ENCODE peak calls at places on chromosomes 6 and 20, in nine cellular contexts. K, A, U, W, V, M, L, N and I are unnamed samples.

GRCh38 chr20:1130849-1131248 is 12.4 kb downstream of the PSMF1 start:
- DNase-seq in U (peak), W (no peak), V (no peak), A (peak), L (no peak), M (peak), N (peak), K (no peak), I (no peak)

GRCh38 chr6:68615965-68616364 is 19.1 kb upstream of the ADGRB3 start:
- DNase-seq in U (no peak), K (no peak), A (no peak), M (no peak), L (no peak), V (no peak), W (no peak), N (no peak), I (no peak)

GRCh38 chr6:16741112-16742016 is 19.9 kb downstream of the ATXN1 start:
- DNase-seq in A (no peak), V (no peak), W (no peak), U (no peak), K (no peak), L (no peak), N (no peak), M (no peak), I (no peak)

GRCh38 chr6:53111865-53112264 is 36.8 kb downstream of the GCM1 start:
- DNase-seq in U (no peak), V (no peak), M (no peak), L (no peak), K (no peak), N (no peak), A (no peak), W (no peak), I (no peak)

GRCh38 chr6:88945596-88945995 is 17.8 kb downstream of the RNGTT start:
- DNase-seq in U (no peak), L (no peak), W (no peak), V (no peak), K (no peak), M (no peak), N (no peak), A (no peak), I (no peak)

GRCh38 chr20:49529470-49529869 is 38.5 kb downstream of the PTGIS start:
- DNase-seq in N (no peak), V (no peak), K (no peak), A (no peak), L (no peak), M (no peak), U (peak), W (no peak), I (no peak)

GRCh38 chr6:125285936-125286335 is 15.8 kb downstream of the HDDC2 start:
- DNase-seq in W (no peak), A (no peak), L (no peak), U (no peak), N (no peak), V (no peak), K (no peak), M (no peak), I (no peak)

GRCh38 chr20:4326194-4327065 is 311.1 kb upstream of the RNF24 start:
- DNase-seq in U (no peak), A (no peak), W (peak), K (no peak), L (no peak), V (no peak), M (no peak), N (no peak), I (no peak)

GRCh38 chr20:57959018-57959417 is 249.2 kb upstream of the PMEPA1 start:
- DNase-seq in U (no peak), L (no peak), M (no peak), A (no peak), K (no peak), V (no peak), W (no peak), N (no peak), I (peak)

GRCh38 chr20:53914861-53915458 is 155.4 kb downstream of the BCAS1 start:
- DNase-seq in L (no peak), K (no peak), N (no peak), V (no peak), A (no peak), M (no peak), W (no peak), U (no peak), I (no peak)
- TF ChIP-seq CTCF in L (no peak), K (no peak), N (no peak), V (no peak), A (no peak), M (no peak), W (peak), U (no peak), I (no peak)

DNA sequence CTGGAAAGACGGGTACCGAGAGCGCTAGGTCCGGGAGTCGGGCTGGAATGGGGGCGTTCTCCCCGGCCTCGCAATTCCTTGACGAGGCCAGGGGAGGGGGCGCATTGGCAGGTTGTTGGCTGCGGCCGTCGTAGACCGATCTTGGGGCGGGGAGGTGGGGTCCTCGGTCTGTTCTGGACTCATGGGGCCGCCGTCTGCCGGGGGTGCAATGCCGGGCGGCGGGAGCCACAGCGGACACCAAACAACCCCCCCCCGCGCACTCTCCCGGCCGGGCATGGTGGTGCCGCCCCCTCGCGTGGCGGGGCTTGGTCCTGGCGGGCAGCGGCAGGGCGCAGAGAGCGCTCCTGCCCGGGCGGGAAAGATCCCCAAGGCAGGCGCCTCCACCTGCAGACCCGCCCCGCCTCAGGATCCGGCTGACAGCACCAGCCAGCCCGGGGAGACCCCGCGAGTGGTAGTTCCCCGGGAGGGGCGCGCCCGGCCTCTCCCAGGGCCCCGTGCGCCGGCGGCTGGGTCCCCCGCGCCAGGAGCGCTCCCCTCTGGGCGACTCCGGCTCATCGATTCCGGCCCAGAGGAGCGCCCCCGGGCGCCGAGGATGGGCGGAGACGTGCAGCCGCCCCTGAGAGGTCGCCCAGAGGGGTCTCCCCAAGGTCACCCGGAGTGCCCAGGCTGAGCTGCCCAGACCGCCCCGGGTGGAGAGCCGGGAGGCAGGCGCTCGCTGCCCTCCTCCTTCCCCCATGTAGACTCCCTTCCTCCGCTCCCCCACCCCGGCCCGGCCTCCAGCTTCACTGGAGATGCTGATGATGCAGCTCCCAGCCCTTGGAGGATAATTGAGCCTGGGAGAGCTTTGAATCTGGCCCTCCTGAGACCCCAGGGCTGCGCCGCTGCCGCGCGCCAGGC is 709 bp downstream of the PPP1R16B start:
- DNase-seq in W (peak), L (peak), M (peak), N (no peak), K (peak), V (no peak), A (no peak), U (no peak), I (no peak)
- TF ChIP-seq CTCF in W (no peak), L (peak), M (no peak), N (no peak), K (no peak), V (no peak), A (no peak), U (no peak), I (peak)

DNA sequence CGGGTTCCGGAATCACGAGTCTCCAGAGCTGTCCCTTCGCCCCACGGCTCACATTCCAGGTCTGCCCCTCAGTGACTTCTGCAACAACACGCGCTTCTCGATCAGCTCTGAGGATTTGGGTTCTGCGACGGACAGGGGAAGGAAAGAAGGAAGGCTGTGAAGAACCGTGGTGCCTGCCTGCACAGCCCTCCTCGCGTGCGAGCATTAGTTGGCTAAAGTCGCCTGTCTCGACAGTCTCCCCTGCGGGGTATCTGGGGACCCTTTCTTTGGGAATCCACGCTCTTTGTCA is 23.1 kb downstream of the VPS52 start:
- DNase-seq in M (no peak), W (no peak), V (no peak), K (no peak), N (no peak), L (no peak), U (no peak), A (peak), I (no peak)
- TF ChIP-seq CTCF in M (peak), W (no peak), V (no peak), K (no peak), N (no peak), L (no peak), U (no peak), A (no peak), I (peak)

DNA sequence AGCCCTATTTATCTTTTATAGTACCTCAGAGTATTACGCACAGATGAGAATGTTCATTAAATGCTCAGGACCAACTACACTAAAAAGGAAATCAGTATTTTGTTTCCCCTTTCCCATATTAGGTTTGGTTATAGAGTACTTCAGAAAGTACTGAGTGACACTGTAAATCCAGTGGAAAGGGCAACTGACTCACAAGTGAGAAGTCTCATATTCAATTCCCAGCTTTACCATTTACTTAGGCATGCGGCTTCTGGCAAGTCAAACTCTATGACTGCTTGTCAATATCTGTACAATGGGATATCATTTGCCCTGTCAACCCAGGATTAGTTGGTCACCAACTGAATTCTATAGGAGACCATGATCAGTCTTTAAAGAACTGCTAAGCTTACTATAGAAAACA is 3.7 kb downstream of the MAP3K7 start:
- DNase-seq in L (no peak), N (no peak), A (no peak), U (no peak), W (no peak), K (no peak), M (no peak), V (no peak), I (no peak)
- TF ChIP-seq CTCF in L (no peak), N (no peak), A (no peak), U (no peak), W (no peak), K (no peak), M (no peak), V (no peak), I (no peak)

GRCh38 chr6:31378721-31379103 is 21.7 kb upstream of the HLA-B start:
- DNase-seq in L (no peak), N (no peak), A (no peak), K (no peak), W (no peak), M (no peak), V (no peak), U (no peak), I (no peak)
- TF ChIP-seq CTCF in L (no peak), N (no peak), A (no peak), K (no peak), W (no peak), M (no peak), V (no peak), U (no peak), I (no peak)

DNA sequence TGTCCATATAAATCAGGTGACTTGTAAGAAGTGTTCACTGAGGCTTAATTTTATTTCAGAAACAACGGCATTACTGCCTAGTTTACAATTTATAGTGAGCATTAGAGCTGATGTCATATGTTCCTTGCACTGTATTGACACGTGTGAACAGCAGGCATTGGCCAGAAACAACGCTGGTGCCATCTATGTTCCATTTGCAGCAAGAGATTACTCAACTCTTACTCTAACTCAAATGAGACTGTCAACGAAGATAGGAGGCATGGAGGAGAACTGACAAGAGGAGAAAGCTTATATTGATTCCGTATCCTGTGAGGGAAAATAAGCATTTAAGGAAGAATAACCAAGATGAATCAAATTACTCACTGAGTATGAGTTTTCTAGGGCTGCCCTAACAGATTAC is 48.4 kb downstream of the MTFR2 start:
- DNase-seq in W (no peak), M (no peak), L (no peak), A (no peak), N (no peak), K (no peak), V (no peak), U (no peak), I (no peak)
- TF ChIP-seq CTCF in W (no peak), M (no peak), L (no peak), A (no peak), N (no peak), K (no peak), V (no peak), U (no peak), I (peak)

DNA sequence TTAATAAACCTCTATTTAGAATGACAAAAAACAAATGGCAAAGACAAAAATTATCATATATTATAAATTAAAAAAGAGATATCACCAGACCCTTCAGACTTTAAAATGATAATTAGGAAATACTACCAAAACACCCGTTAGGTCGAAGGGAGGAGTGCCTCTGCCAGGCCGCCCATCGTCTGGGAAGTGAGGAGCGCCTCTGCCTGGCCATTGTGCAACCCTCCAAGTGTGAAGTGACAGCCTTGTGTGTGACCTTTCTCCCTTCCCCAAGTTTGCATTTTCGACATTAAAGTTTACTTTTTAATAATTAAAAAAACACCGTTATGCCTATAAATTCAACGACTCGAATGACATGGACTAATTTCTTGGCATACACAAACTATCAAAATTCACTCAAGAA is 64.5 kb upstream of the TASP1 start:
- DNase-seq in L (no peak), U (no peak), N (no peak), K (no peak), M (no peak), W (no peak), A (no peak), V (no peak), I (no peak)
- TF ChIP-seq CTCF in L (no peak), U (no peak), N (no peak), K (no peak), M (no peak), W (no peak), A (no peak), V (no peak), I (no peak)

GRCh38 chr20:19056909-19057308 is 155.5 kb upstream of the SLC24A3 start:
- DNase-seq in M (no peak), U (no peak), V (no peak), L (no peak), A (no peak), W (no peak), N (no peak), K (no peak), I (no peak)
- TF ChIP-seq CTCF in M (no peak), U (no peak), V (no peak), L (no peak), A (no peak), W (no peak), N (no peak), K (no peak), I (no peak)

GRCh38 chr20:63217706-63218105 is 1.8 kb upstream of the YTHDF1 start:
- DNase-seq in N (no peak), W (no peak), A (no peak), M (no peak), V (no peak), K (no peak), L (no peak), U (no peak), I (no peak)

GRCh38 chr20:63216041-63216848 is at the start of gene YTHDF1:
- DNase-seq in L (peak), W (peak), N (peak), V (peak), K (peak), A (peak), M (peak), U (peak), I (no peak)

GRCh38 chr20:63216849-63217471 is 1.0 kb upstream of the YTHDF1 start:
- DNase-seq in N (no peak), K (no peak), L (no peak), U (no peak), M (no peak), V (no peak), W (peak), A (no peak), I (no peak)

GRCh38 chr20:63214514-63214913 is 1.4 kb downstream of the YTHDF1 start:
- DNase-seq in N (no peak), U (no peak), M (no peak), A (no peak), K (no peak), W (no peak), V (no peak), L (no peak), I (no peak)

GRCh38 chr20:63215101-63216040 is 560 bp downstream of the YTHDF1 start:
- DNase-seq in A (no peak), L (peak), V (no peak), M (no peak), K (no peak), U (no peak), N (no peak), W (peak), I (no peak)
- TF ChIP-seq CTCF in A (no peak), L (peak), V (no peak), M (no peak), K (no peak), U (no peak), N (no peak), W (no peak), I (peak)

GRCh38 chr6:139124887-139125672 is 9.8 kb upstream of the HECA start:
- DNase-seq in V (peak), M (peak), K (no peak), W (peak), N (peak), A (peak), U (peak), L (peak), I (no peak)
- TF ChIP-seq CTCF in V (no peak), M (peak), K (no peak), W (no peak), N (peak), A (peak), U (no peak), L (peak), I (peak)